ENCODE peak calls at places on chromosomes 1 and 21, in nine cellular contexts. One of them, this sample, is unnamed. For H3K27me3, the result is how much of the 10 kb centered on the place peaks cover.

GRCh38 chr1:19139711-19140110 is 70.4 kb downstream of the UBR4 start:
- DNase-seq in brain microvascular endothelial cell: no peak
- DNase-seq in thoracic aorta: no peak
- DNase-seq in right cardiac atrium: no peak
- DNase-seq in CD8-positive, alpha-beta T cell: no peak
- DNase-seq in sigmoid colon: no peak
- DNase-seq in tibial nerve: no peak
- DNase-seq in tibial artery: peak
- DNase-seq in cardiac muscle cell: no peak
- DNase-seq in this sample: no peak

GRCh38 chr1:47677241-47677940 is 239.5 kb downstream of the FOXD2 start:
- DNase-seq in CD8-positive, alpha-beta T cell: peak
- DNase-seq in brain microvascular endothelial cell: no peak
- DNase-seq in tibial nerve: no peak
- DNase-seq in sigmoid colon: peak
- DNase-seq in thoracic aorta: no peak
- DNase-seq in cardiac muscle cell: no peak
- DNase-seq in tibial artery: peak
- DNase-seq in right cardiac atrium: peak
- DNase-seq in this sample: no peak

GRCh38 chr1:3597599-3597964 is 13.7 kb downstream of the MEGF6 start:
- DNase-seq in thoracic aorta: no peak
- DNase-seq in tibial artery: no peak
- DNase-seq in CD8-positive, alpha-beta T cell: peak
- DNase-seq in sigmoid colon: no peak
- DNase-seq in brain microvascular endothelial cell: no peak
- DNase-seq in cardiac muscle cell: no peak
- DNase-seq in tibial nerve: no peak
- DNase-seq in right cardiac atrium: no peak
- DNase-seq in this sample: no peak

GRCh38 chr1:109488696-109489095 is 5.0 kb downstream of the ATXN7L2 start:
- DNase-seq in brain microvascular endothelial cell: no peak
- DNase-seq in tibial artery: no peak
- DNase-seq in CD8-positive, alpha-beta T cell: no peak
- DNase-seq in sigmoid colon: no peak
- DNase-seq in tibial nerve: no peak
- DNase-seq in cardiac muscle cell: no peak
- DNase-seq in right cardiac atrium: no peak
- DNase-seq in thoracic aorta: no peak
- DNase-seq in this sample: no peak

GRCh38 chr1:112370981-112371380 is 25.0 kb upstream of the CTTNBP2NL start:
- DNase-seq in right cardiac atrium: no peak
- DNase-seq in brain microvascular endothelial cell: no peak
- DNase-seq in CD8-positive, alpha-beta T cell: no peak
- DNase-seq in tibial nerve: no peak
- DNase-seq in thoracic aorta: no peak
- DNase-seq in cardiac muscle cell: peak
- DNase-seq in sigmoid colon: no peak
- DNase-seq in tibial artery: no peak
- DNase-seq in this sample: no peak

GRCh38 chr1:213987422-213987875 is 324 bp upstream of the PROX1 start:
- DNase-seq in sigmoid colon: peak
- DNase-seq in tibial artery: no peak
- DNase-seq in thoracic aorta: no peak
- DNase-seq in tibial nerve: no peak
- DNase-seq in cardiac muscle cell: no peak
- DNase-seq in right cardiac atrium: peak
- DNase-seq in CD8-positive, alpha-beta T cell: no peak
- DNase-seq in brain microvascular endothelial cell: no peak
- DNase-seq in this sample: no peak

GRCh38 chr1:8004803-8005573 is 21.1 kb downstream of the ERRFI1 start:
- DNase-seq in tibial artery: peak
- DNase-seq in tibial nerve: peak
- DNase-seq in cardiac muscle cell: peak
- DNase-seq in thoracic aorta: peak
- DNase-seq in brain microvascular endothelial cell: peak
- DNase-seq in sigmoid colon: peak
- DNase-seq in CD8-positive, alpha-beta T cell: no peak
- DNase-seq in right cardiac atrium: peak
- DNase-seq in this sample: peak

GRCh38 chr21:15061747-15062146 is 3.1 kb downstream of the NRIP1 start:
- DNase-seq in sigmoid colon: no peak
- DNase-seq in cardiac muscle cell: no peak
- DNase-seq in tibial nerve: no peak
- DNase-seq in right cardiac atrium: no peak
- DNase-seq in brain microvascular endothelial cell: no peak
- DNase-seq in tibial artery: no peak
- DNase-seq in CD8-positive, alpha-beta T cell: no peak
- DNase-seq in thoracic aorta: no peak
- DNase-seq in this sample: no peak

GRCh38 chr1:118963456-118964430 is 24.4 kb downstream of the TBX15 start:
- DNase-seq in sigmoid colon: no peak
- DNase-seq in tibial artery: peak
- DNase-seq in right cardiac atrium: peak
- DNase-seq in tibial nerve: no peak
- DNase-seq in brain microvascular endothelial cell: peak
- DNase-seq in cardiac muscle cell: peak
- DNase-seq in thoracic aorta: no peak
- DNase-seq in CD8-positive, alpha-beta T cell: no peak
- DNase-seq in this sample: no peak

DNA sequence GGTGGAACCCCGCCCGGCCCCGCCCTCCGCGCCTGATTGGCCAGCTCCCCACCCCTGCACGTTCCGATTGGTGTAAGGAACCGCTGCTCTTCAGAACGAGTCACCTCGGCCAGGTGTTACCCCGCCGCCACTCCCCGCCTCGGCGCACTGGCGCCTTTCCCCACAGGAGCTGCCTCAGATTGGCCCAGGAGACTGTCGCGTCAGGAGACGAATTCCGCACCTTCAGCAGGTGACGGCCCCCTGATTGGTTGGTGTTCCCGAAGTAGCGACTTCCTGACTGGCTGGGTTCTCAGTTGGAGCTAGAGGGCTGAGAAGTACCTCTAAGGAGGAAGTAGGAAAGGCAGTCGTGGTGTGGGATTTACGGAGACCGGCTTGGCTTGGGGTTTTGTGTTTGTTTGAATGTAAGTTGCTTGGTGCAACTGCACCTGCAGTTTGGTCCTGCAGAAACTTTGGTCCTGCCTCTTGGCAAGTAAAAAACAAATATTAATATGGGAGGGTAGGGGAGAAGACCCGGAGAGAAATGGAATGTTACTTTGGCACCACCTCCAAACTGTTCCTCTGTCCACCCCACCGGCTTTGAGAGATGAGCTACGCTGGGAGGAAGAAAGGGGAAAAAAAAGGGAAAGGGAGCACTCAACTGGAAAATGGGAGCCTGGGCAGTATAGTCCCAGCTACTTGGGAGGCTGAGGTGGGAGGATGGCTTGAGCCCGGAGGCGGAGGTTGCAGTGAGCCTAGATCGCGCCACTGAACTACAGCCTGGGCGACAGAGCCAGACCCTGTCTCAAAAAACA is 411 bp upstream of the F11R start:
- DNase-seq in thoracic aorta: no peak
- DNase-seq in tibial artery: peak
- DNase-seq in tibial nerve: no peak
- DNase-seq in cardiac muscle cell: peak
- DNase-seq in right cardiac atrium: peak
- DNase-seq in brain microvascular endothelial cell: peak
- DNase-seq in CD8-positive, alpha-beta T cell: peak
- DNase-seq in sigmoid colon: peak
- DNase-seq in this sample: peak
- H3K4me3 ChIP-seq in thoracic aorta: peak
- H3K4me3 ChIP-seq in tibial artery: peak
- H3K4me3 ChIP-seq in tibial nerve: peak
- H3K4me3 ChIP-seq in cardiac muscle cell: peak
- H3K4me3 ChIP-seq in right cardiac atrium: peak
- H3K4me3 ChIP-seq in brain microvascular endothelial cell: peak
- H3K4me3 ChIP-seq in CD8-positive, alpha-beta T cell: peak
- H3K4me3 ChIP-seq in sigmoid colon: peak
- H3K4me3 ChIP-seq in this sample: peak

GRCh38 chr1:223849855-223850254 is 4.1 kb upstream of the TP53BP2 start:
- DNase-seq in cardiac muscle cell: no peak
- DNase-seq in tibial artery: no peak
- DNase-seq in right cardiac atrium: no peak
- DNase-seq in CD8-positive, alpha-beta T cell: no peak
- DNase-seq in sigmoid colon: no peak
- DNase-seq in thoracic aorta: no peak
- DNase-seq in tibial nerve: no peak
- DNase-seq in brain microvascular endothelial cell: no peak
- DNase-seq in this sample: no peak
- H3K27me3 ChIP-seq in cardiac muscle cell: under half
- H3K27me3 ChIP-seq in tibial artery: under half
- H3K27me3 ChIP-seq in right cardiac atrium: under half
- H3K27me3 ChIP-seq in CD8-positive, alpha-beta T cell: under half
- H3K27me3 ChIP-seq in sigmoid colon: under half
- H3K27me3 ChIP-seq in thoracic aorta: under half
- H3K27me3 ChIP-seq in tibial nerve: under half
- H3K27me3 ChIP-seq in brain microvascular endothelial cell: under half
- H3K27me3 ChIP-seq in this sample: under half

GRCh38 chr1:41394918-41395598 is 33.8 kb downstream of the FOXO6 start:
- DNase-seq in cardiac muscle cell: peak
- DNase-seq in thoracic aorta: no peak
- DNase-seq in tibial artery: no peak
- DNase-seq in sigmoid colon: peak
- DNase-seq in tibial nerve: no peak
- DNase-seq in CD8-positive, alpha-beta T cell: no peak
- DNase-seq in right cardiac atrium: peak
- DNase-seq in brain microvascular endothelial cell: no peak
- DNase-seq in this sample: no peak

GRCh38 chr1:41393993-41394392 is 32.8 kb downstream of the FOXO6 start:
- DNase-seq in cardiac muscle cell: no peak
- DNase-seq in right cardiac atrium: peak
- DNase-seq in tibial artery: no peak
- DNase-seq in sigmoid colon: no peak
- DNase-seq in brain microvascular endothelial cell: no peak
- DNase-seq in thoracic aorta: no peak
- DNase-seq in tibial nerve: no peak
- DNase-seq in CD8-positive, alpha-beta T cell: no peak
- DNase-seq in this sample: no peak

GRCh38 chr1:41395599-41395956 is 34.3 kb downstream of the FOXO6 start:
- DNase-seq in sigmoid colon: no peak
- DNase-seq in tibial nerve: no peak
- DNase-seq in cardiac muscle cell: no peak
- DNase-seq in thoracic aorta: no peak
- DNase-seq in tibial artery: no peak
- DNase-seq in brain microvascular endothelial cell: no peak
- DNase-seq in CD8-positive, alpha-beta T cell: no peak
- DNase-seq in right cardiac atrium: no peak
- DNase-seq in this sample: no peak

GRCh38 chr1:41396084-41396483 is 34.9 kb downstream of the FOXO6 start:
- DNase-seq in CD8-positive, alpha-beta T cell: no peak
- DNase-seq in tibial artery: no peak
- DNase-seq in sigmoid colon: no peak
- DNase-seq in cardiac muscle cell: no peak
- DNase-seq in thoracic aorta: no peak
- DNase-seq in brain microvascular endothelial cell: no peak
- DNase-seq in right cardiac atrium: peak
- DNase-seq in tibial nerve: no peak
- DNase-seq in this sample: no peak

DNA sequence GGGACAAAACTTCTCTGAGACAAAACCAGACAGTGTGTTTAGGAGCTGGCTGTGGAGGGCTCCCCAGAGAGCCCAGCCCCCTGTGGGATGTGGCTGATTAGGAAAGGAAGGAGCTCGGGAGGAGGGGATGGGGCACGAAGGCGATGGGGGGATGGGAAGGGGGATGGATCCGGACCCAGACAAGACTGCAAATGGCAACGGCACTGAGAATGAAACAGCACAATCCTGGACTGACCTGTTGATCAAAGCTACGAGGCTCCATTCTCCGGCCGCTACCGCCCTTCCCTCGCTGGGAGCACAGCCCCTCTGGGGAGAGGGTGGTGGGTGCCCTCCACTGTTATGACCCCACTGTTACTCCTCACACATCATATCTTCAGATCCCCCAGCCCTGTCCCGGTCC is 33.2 kb downstream of the FOXO6 start:
- DNase-seq in CD8-positive, alpha-beta T cell: no peak
- DNase-seq in cardiac muscle cell: no peak
- DNase-seq in right cardiac atrium: peak
- DNase-seq in thoracic aorta: no peak
- DNase-seq in sigmoid colon: no peak
- DNase-seq in tibial artery: no peak
- DNase-seq in tibial nerve: no peak
- DNase-seq in brain microvascular endothelial cell: no peak
- DNase-seq in this sample: no peak
- H3K4me3 ChIP-seq in CD8-positive, alpha-beta T cell: no peak
- H3K4me3 ChIP-seq in cardiac muscle cell: no peak
- H3K4me3 ChIP-seq in right cardiac atrium: no peak
- H3K4me3 ChIP-seq in thoracic aorta: no peak
- H3K4me3 ChIP-seq in sigmoid colon: no peak
- H3K4me3 ChIP-seq in tibial artery: no peak
- H3K4me3 ChIP-seq in tibial nerve: no peak
- H3K4me3 ChIP-seq in brain microvascular endothelial cell: no peak
- H3K4me3 ChIP-seq in this sample: no peak

GRCh38 chr1:156648496-156648895 is 6.6 kb downstream of the BCAN start:
- DNase-seq in brain microvascular endothelial cell: no peak
- DNase-seq in sigmoid colon: no peak
- DNase-seq in tibial nerve: no peak
- DNase-seq in thoracic aorta: no peak
- DNase-seq in right cardiac atrium: no peak
- DNase-seq in tibial artery: no peak
- DNase-seq in CD8-positive, alpha-beta T cell: no peak
- DNase-seq in cardiac muscle cell: no peak
- DNase-seq in this sample: no peak

GRCh38 chr1:156645666-156646065 is 3.7 kb downstream of the BCAN start:
- DNase-seq in right cardiac atrium: no peak
- DNase-seq in cardiac muscle cell: no peak
- DNase-seq in sigmoid colon: no peak
- DNase-seq in brain microvascular endothelial cell: no peak
- DNase-seq in tibial artery: no peak
- DNase-seq in tibial nerve: no peak
- DNase-seq in thoracic aorta: no peak
- DNase-seq in CD8-positive, alpha-beta T cell: no peak
- DNase-seq in this sample: no peak

GRCh38 chr1:156645058-156645457 is 3.1 kb downstream of the BCAN start:
- DNase-seq in sigmoid colon: no peak
- DNase-seq in right cardiac atrium: no peak
- DNase-seq in brain microvascular endothelial cell: no peak
- DNase-seq in thoracic aorta: no peak
- DNase-seq in tibial artery: no peak
- DNase-seq in cardiac muscle cell: no peak
- DNase-seq in tibial nerve: no peak
- DNase-seq in CD8-positive, alpha-beta T cell: no peak
- DNase-seq in this sample: no peak

GRCh38 chr1:156647351-156647750 is 5.4 kb downstream of the BCAN start:
- DNase-seq in brain microvascular endothelial cell: no peak
- DNase-seq in cardiac muscle cell: no peak
- DNase-seq in sigmoid colon: no peak
- DNase-seq in thoracic aorta: no peak
- DNase-seq in right cardiac atrium: no peak
- DNase-seq in tibial artery: no peak
- DNase-seq in tibial nerve: no peak
- DNase-seq in CD8-positive, alpha-beta T cell: no peak
- DNase-seq in this sample: no peak

DNA sequence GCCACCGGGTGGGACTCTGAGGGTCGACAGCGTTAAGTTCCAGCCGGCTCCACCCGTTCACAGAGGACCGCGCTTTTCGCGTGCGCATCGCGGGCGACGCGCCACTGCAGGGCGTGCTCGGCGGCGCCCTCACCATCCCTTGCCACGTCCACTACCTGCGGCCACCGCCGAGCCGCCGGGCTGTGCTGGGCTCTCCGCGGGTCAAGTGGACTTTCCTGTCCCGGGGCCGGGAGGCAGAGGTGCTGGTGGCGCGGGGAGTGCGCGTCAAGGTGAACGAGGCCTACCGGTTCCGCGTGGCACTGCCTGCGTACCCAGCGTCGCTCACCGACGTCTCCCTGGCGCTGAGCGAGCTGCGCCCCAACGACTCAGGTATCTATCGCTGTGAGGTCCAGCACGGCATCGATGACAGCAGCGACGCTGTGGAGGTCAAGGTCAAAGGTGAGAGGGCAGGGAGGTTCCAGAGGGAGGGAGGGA is 4.9 kb downstream of the BCAN start:
- DNase-seq in tibial nerve: no peak
- DNase-seq in CD8-positive, alpha-beta T cell: no peak
- DNase-seq in cardiac muscle cell: no peak
- DNase-seq in right cardiac atrium: no peak
- DNase-seq in thoracic aorta: no peak
- DNase-seq in brain microvascular endothelial cell: no peak
- DNase-seq in tibial artery: no peak
- DNase-seq in sigmoid colon: no peak
- DNase-seq in this sample: no peak
- H3K27me3 ChIP-seq in tibial nerve: under half
- H3K27me3 ChIP-seq in CD8-positive, alpha-beta T cell: under half
- H3K27me3 ChIP-seq in cardiac muscle cell: half or more
- H3K27me3 ChIP-seq in right cardiac atrium: under half
- H3K27me3 ChIP-seq in thoracic aorta: under half
- H3K27me3 ChIP-seq in brain microvascular endothelial cell: half or more
- H3K27me3 ChIP-seq in tibial artery: under half
- H3K27me3 ChIP-seq in sigmoid colon: half or more
- H3K27me3 ChIP-seq in this sample: under half